ENCODE peak calls at places on chromosomes 3 and 15, in ten cellular contexts. S is tibial artery, H is tibial nerve, U is lower leg skin, V is HFF-Myc, A is AG04450, D is IMR-90, M is astrocyte of the spinal cord, O is epithelial cell of esophagus, P is OCI-LY7. Q is an unnamed sample.

GRCh38 chr3:163058190-163058854 is 1561.7 kb downstream of the OTOL1 start:
- DNase-seq in S (no peak), H (no peak), U (no peak), V (no peak), A (no peak), D (no peak), M (no peak), O (no peak), P (no peak), Q (peak; percentile 17)

GRCh38 chr15:62958528-62958927 is 84.0 kb upstream of the TPM1 start:
- DNase-seq in S (no peak), H (no peak), U (no peak), V (no peak), A (no peak), D (no peak), M (no peak), O (no peak), P (no peak), Q (no peak)

GRCh38 chr3:187978433-187979011 is 175.4 kb upstream of the LPP start:
- DNase-seq in S (no peak), H (no peak), U (no peak), V (no peak), A (no peak), D (peak; percentile 43), M (no peak), O (no peak), P (peak; percentile 90), Q (no peak)

GRCh38 chr3:61719278-61719977 is 158.1 kb downstream of the PTPRG start:
- DNase-seq in S (no peak), H (no peak), U (no peak), V (no peak), A (no peak), D (no peak), M (no peak), O (no peak), P (no peak), Q (no peak)

GRCh38 chr3:58340594-58341244 is 8.0 kb downstream of the PXK start:
- DNase-seq in S (no peak), H (no peak), U (no peak), V (no peak), A (no peak), D (no peak), M (no peak), O (no peak), P (no peak), Q (no peak)

GRCh38 chr15:99707481-99708270 is 25.6 kb downstream of the LYSMD4 start:
- DNase-seq in S (no peak), H (no peak), U (no peak), V (peak; percentile 65), A (no peak), D (peak; percentile 72), M (peak; percentile 43), O (peak; percentile 63), P (no peak), Q (no peak)

GRCh38 chr3:130341882-130342281 is 3.6 kb upstream of the COL6A5 start:
- DNase-seq in S (no peak), H (no peak), U (no peak), V (no peak), A (no peak), D (no peak), M (no peak), O (no peak), P (no peak), Q (no peak)

GRCh38 chr3:80998022-80998421 is 763.4 kb downstream of the GBE1 start:
- DNase-seq in S (no peak), H (no peak), U (no peak), V (no peak), A (no peak), D (no peak), M (no peak), O (no peak), P (no peak), Q (no peak)

GRCh38 chr3:38247366-38248035 is 18.1 kb upstream of the SLC22A13 start:
- DNase-seq in S (no peak), H (peak; percentile 34), U (peak; percentile 29), V (peak; percentile 52), A (peak; percentile 64), D (peak; percentile 93), M (peak; percentile 91), O (peak; percentile 92), P (no peak), Q (no peak)

DNA sequence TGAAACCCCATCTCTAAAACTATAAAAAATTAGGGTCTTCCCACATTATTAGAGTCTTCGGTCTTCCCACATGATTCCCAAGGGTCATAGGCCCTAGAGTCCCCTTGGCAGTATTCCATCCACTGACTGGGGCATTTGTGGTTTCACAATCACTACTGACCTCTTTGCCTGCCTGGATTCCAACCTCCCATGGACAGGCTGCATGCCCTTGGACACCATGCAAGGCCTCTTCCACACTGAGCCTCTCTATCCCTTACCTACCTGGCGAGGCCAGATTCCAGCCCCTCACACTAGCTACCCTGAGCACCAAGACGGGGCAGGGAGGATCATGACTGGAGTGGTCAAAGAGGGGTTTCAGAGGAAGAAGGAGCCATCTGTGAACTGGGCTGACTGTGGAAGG is 64.4 kb downstream of the SRGAP3 start:
- DNase-seq in S (no peak), H (no peak), U (no peak), V (no peak), A (no peak), D (no peak), M (no peak), O (no peak), P (no peak), Q (no peak)
- H3K4me3 ChIP-seq in S (no peak overlapping the region), H (no peak overlapping the region), U (no peak overlapping the region), V (no peak overlapping the region), A (no peak overlapping the region), D (no peak overlapping the region), M (no peak overlapping the region), O (no peak overlapping the region), P (no peak overlapping the region), Q (no peak overlapping the region)

GRCh38 chr15:69955240-69955894 is 142.3 kb downstream of the TLE3 start:
- DNase-seq in S (no peak), H (no peak), U (no peak), V (no peak), A (no peak), D (no peak), M (no peak), O (no peak), P (peak; percentile 10), Q (no peak)

GRCh38 chr15:69954726-69955125 is 143.0 kb downstream of the TLE3 start:
- DNase-seq in S (no peak), H (no peak), U (no peak), V (no peak), A (no peak), D (no peak), M (no peak), O (no peak), P (no peak), Q (no peak)

GRCh38 chr15:69956417-69956816 is 141.3 kb downstream of the TLE3 start:
- DNase-seq in S (no peak), H (no peak), U (no peak), V (no peak), A (no peak), D (no peak), M (no peak), O (no peak), P (no peak), Q (no peak)

GRCh38 chr15:69958494-69959134 is 139.1 kb downstream of the TLE3 start:
- DNase-seq in S (no peak), H (no peak), U (no peak), V (no peak), A (no peak), D (no peak), M (no peak), O (peak; percentile 8), P (peak; percentile 25), Q (no peak)

DNA sequence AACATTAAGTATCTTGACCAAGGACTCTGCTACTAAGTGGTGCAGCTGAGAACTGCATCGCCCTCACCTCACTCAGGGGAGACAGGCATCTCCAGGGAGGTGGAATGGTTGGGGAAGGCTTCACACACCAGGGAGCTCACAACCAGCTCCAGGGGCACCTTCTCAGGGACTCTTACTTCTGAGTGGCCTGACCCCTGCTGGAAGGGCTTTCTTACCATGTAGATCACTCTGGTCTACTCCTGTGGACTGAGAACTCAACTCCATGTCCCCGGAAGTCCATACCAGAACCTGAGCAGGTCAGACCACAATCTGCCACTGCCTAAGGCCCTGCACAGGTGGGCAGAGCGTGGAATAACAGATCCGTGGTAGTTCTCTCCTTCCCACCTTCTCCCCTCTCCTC is 140.5 kb downstream of the TLE3 start:
- DNase-seq in S (no peak), H (no peak), U (no peak), V (no peak), A (no peak), D (no peak), M (no peak), O (no peak), P (peak; percentile 27), Q (no peak)
- TF ChIP-seq CTCF in S (no peak), H (no peak), U (no peak), V (peak; percentile 9), A (no peak), D (no peak), M (no peak), O (no peak), P (peak; percentile 31), Q (no peak)

GRCh38 chr3:57199895-57200297 is at the start of gene HESX1:
- DNase-seq in S (no peak), H (no peak), U (no peak), V (no peak), A (no peak), D (no peak), M (no peak), O (no peak), P (no peak), Q (no peak)
- H3K4me3 ChIP-seq in S (no peak within 1 kb of the TSS), H (no peak within 1 kb of the TSS), U (no peak within 1 kb of the TSS), V (no peak within 1 kb of the TSS), A (no peak within 1 kb of the TSS), D (no peak within 1 kb of the TSS), M (no peak within 1 kb of the TSS), O (no peak within 1 kb of the TSS), P (no peak within 1 kb of the TSS), Q (no peak within 1 kb of the TSS)

DNA sequence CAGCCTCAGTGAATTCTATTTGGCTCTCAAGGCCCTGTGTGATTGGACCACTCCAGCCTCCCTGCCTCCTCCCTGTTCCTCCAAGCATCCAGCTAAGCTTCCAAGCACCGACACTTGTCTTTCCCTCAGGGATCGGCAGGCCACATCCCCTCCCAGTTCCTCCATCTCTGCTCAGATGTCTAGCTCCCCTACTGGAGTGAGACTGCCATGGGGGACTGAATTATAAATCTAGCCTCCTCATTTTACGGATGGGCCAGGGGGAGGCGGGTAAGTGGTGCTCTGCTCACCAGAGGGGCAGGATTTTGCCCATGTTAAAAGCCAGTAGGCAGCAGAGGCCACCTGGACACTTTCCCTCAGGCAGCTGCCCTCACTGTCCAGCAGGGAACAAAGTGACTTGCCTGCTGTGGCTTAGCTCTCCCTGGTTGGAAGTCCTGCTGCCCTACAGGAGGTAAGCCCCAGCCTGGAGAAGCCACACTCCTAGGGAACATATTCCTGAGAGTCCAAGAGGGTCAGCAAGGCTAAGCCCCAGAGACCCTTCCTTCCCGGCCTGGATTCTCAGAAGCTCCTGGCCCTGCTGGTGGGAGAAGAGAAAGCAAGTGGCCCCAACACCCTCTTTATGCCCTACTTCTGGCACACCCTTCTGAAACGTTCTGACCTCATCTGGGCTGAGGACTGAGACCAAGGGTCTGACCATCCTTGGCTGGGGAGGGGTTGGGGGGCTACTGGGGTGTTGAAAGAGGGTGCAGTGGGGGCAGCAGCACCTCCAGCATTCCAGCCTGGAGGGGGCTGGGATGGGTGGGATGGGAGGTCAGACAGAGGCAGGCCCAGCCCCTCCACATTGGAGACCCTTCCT is 9.1 kb upstream of the HHATL start:
- DNase-seq in S (peak; percentile 57), H (no peak), U (no peak), V (no peak), A (no peak), D (no peak), M (no peak), O (no peak), P (no peak), Q (no peak)
- TF ChIP-seq CTCF in S (no peak), H (no peak), U (no peak), V (peak; percentile 3), A (peak; percentile 22), D (no peak), M (peak; percentile 8), O (no peak), P (no peak), Q (no peak)

Q was measured in psoas muscle.